ENCODE peak calls at places on chromosomes 11 and 22, in eight cellular contexts. X is A549; B is memory B cell; V is ecto neural progenitor cell; O is colonic mucosa; P is PC-9; L is GM19239; I is activated CD8-positive, alpha-beta T cell treated with anti-CD3 and anti-CD28 coated beads, Interleukin-2, amount 10 ng/mL, durations not matched to agents 7 days and 5 days. T is an unnamed sample.
A peak's percentile ranks its signal among the peaks of the same experiment; 100 is the strongest.

GRCh38 chr11:26105762-26106423 is 226.0 kb upstream of the ANO3 start:
- DNase-seq in X (no peak), B (no peak), V (no peak), O (no peak), P (no peak), L (no peak), I (no peak), T (no peak)

GRCh38 chr11:11265994-11266606 is 87.0 kb downstream of the CSNK2A3 start:
- DNase-seq in X (peak; percentile 64), B (peak; percentile 62), V (peak; percentile 75), O (peak; percentile 62), P (peak; percentile 30), L (peak; percentile 61), I (peak; percentile 71), T (peak; percentile 68)

GRCh38 chr11:119996556-119996955 is 141.4 kb downstream of the TRIM29 start:
- DNase-seq in X (no peak), B (no peak), V (no peak), O (no peak), P (no peak), L (no peak), I (no peak), T (no peak)

GRCh38 chr11:27464155-27464759 is 8.3 kb downstream of the LGR4 start:
- DNase-seq in X (no peak), B (no peak), V (no peak), O (peak; percentile 29), P (peak; percentile 47), L (no peak), I (no peak), T (peak; percentile 55)

GRCh38 chr11:125300791-125301218 is 136.3 kb downstream of the PKNOX2 start:
- DNase-seq in X (peak; percentile 8), B (no peak), V (no peak), O (no peak), P (peak; percentile 19), L (no peak), I (no peak), T (peak; percentile 56)

GRCh38 chr11:111531687-111532364 is 8.7 kb upstream of the LAYN start:
- DNase-seq in X (peak; percentile 80), B (no peak), V (no peak), O (no peak), P (peak; percentile 33), L (no peak), I (peak; percentile 77), T (peak; percentile 80)

GRCh38 chr11:110219011-110219785 is 77.2 kb downstream of the RDX start:
- DNase-seq in X (no peak), B (no peak), V (no peak), O (no peak), P (no peak), L (no peak), I (no peak), T (no peak)

GRCh38 chr11:127994736-127995135 is 592.6 kb downstream of the ETS1 start:
- DNase-seq in X (no peak), B (no peak), V (no peak), O (no peak), P (no peak), L (no peak), I (no peak), T (no peak)

GRCh38 chr11:110432713-110433392 is 3.1 kb downstream of the FDX1 start:
- DNase-seq in X (no peak), B (no peak), V (no peak), O (no peak), P (no peak), L (no peak), I (no peak), T (no peak)

GRCh38 chr22:36585841-36586240 is 56.9 kb upstream of the EIF3D start:
- DNase-seq in X (no peak), B (no peak), V (no peak), O (no peak), P (peak; percentile 81), L (no peak), I (no peak), T (no peak)

GRCh38 chr22:20389288-20389687 is 4.7 kb upstream of the ZNF74 start:
- DNase-seq in X (no peak), B (no peak), V (peak; percentile 24), O (no peak), P (no peak), L (no peak), I (no peak), T (no peak)